ENCODE peak calls at places on chromosomes 6 and 20, in five cellular contexts. One of them, this sample, is unnamed.

GRCh38 chr6:71510057-71510713 is 221.6 kb downstream of the OGFRL1 start:
- DNase-seq in natural killer cell: no peak
- DNase-seq in B cell: peak
- DNase-seq in PC-3: peak
- DNase-seq in adrenal gland: peak
- DNase-seq in this sample: peak

GRCh38 chr6:146851837-146852236 is 253.1 kb downstream of the ADGB start:
- DNase-seq in natural killer cell: no peak
- DNase-seq in adrenal gland: no peak
- DNase-seq in B cell: no peak
- DNase-seq in PC-3: peak
- DNase-seq in this sample: no peak

GRCh38 chr6:74073896-74074295 is 377.9 kb downstream of the CD109 start:
- DNase-seq in PC-3: peak
- DNase-seq in B cell: no peak
- DNase-seq in adrenal gland: no peak
- DNase-seq in natural killer cell: no peak
- DNase-seq in this sample: no peak

GRCh38 chr20:49384437-49385434 is 97.7 kb downstream of the KCNB1 start:
- DNase-seq in PC-3: peak
- DNase-seq in natural killer cell: peak
- DNase-seq in adrenal gland: peak
- DNase-seq in B cell: no peak
- DNase-seq in this sample: peak

GRCh38 chr6:41705996-41706835 is 29.2 kb downstream of the TFEB start:
- DNase-seq in natural killer cell: peak
- DNase-seq in B cell: peak
- DNase-seq in PC-3: peak
- DNase-seq in adrenal gland: peak
- DNase-seq in this sample: peak

GRCh38 chr6:158818580-158819212 is 472 bp downstream of the EZR start:
- DNase-seq in adrenal gland: peak
- DNase-seq in natural killer cell: peak
- DNase-seq in B cell: peak
- DNase-seq in PC-3: peak
- DNase-seq in this sample: peak

GRCh38 chr20:59125909-59126308 is 37.7 kb upstream of the ZNF831 start:
- DNase-seq in PC-3: no peak
- DNase-seq in B cell: no peak
- DNase-seq in adrenal gland: no peak
- DNase-seq in natural killer cell: no peak
- DNase-seq in this sample: no peak

GRCh38 chr6:72704979-72705378 is 83.1 kb downstream of the KCNQ5 start:
- DNase-seq in adrenal gland: no peak
- DNase-seq in B cell: no peak
- DNase-seq in PC-3: peak
- DNase-seq in natural killer cell: no peak
- DNase-seq in this sample: no peak

GRCh38 chr20:63521602-63522001 is 1.0 kb downstream of the PPDPF start:
- DNase-seq in natural killer cell: no peak
- DNase-seq in PC-3: no peak
- DNase-seq in B cell: no peak
- DNase-seq in adrenal gland: no peak
- DNase-seq in this sample: no peak

GRCh38 chr20:63520594-63520938 is at the start of gene PPDPF:
- DNase-seq in PC-3: peak
- DNase-seq in adrenal gland: peak
- DNase-seq in natural killer cell: peak
- DNase-seq in B cell: peak
- DNase-seq in this sample: peak

GRCh38 chr20:63522091-63522868 is 1.7 kb downstream of the PPDPF start:
- DNase-seq in B cell: no peak
- DNase-seq in natural killer cell: peak
- DNase-seq in PC-3: no peak
- DNase-seq in adrenal gland: no peak
- DNase-seq in this sample: no peak

GRCh38 chr20:63519765-63520593 is 586 bp upstream of the PPDPF start:
- DNase-seq in PC-3: peak
- DNase-seq in natural killer cell: peak
- DNase-seq in B cell: peak
- DNase-seq in adrenal gland: no peak
- DNase-seq in this sample: peak

DNA sequence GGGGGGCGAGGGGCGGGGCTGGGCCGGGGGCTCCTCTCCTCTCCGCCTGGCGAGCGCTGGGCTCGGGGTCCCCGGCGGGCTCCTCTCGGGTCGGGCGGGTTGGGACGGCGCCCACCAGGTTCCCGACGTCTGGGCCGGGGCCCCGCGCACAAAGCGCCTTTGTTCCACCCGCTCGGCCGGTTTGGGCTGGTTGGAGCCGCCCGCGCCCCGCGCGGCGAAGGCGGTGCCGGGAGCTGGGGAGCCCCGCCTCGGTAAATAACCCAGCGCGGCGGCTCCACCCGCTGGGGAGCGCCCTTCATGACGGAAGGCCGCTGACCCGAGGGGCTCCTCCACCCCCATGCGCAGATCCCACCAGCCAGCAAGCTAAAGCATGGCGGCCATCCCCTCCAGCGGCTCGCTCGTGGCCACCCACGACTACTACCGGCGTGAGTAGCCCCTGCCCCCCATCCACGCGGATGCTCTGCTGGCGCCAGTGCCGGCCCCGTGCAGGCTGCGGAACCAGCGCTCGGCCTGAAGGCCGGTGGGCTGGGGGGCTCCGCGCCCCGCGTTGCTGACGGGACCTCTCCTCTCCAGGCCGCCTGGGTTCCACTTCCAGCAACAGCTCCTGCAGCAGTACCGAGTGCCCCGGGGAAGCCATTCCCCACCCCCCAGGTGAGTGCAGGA is 505 bp downstream of the PPDPF start:
- DNase-seq in PC-3: peak
- DNase-seq in B cell: peak
- DNase-seq in adrenal gland: peak
- DNase-seq in natural killer cell: peak
- DNase-seq in this sample: peak
- TF ChIP-seq CTCF in PC-3: no peak
- TF ChIP-seq CTCF in B cell: no peak
- TF ChIP-seq CTCF in adrenal gland: no peak
- TF ChIP-seq CTCF in natural killer cell: no peak
- TF ChIP-seq CTCF in this sample: peak

GRCh38 chr6:80425089-80425823 is 318.8 kb downstream of the BCKDHB start:
- DNase-seq in PC-3: peak
- DNase-seq in adrenal gland: no peak
- DNase-seq in B cell: no peak
- DNase-seq in natural killer cell: no peak
- DNase-seq in this sample: no peak
- TF ChIP-seq CTCF in PC-3: peak
- TF ChIP-seq CTCF in adrenal gland: no peak
- TF ChIP-seq CTCF in B cell: no peak
- TF ChIP-seq CTCF in natural killer cell: no peak
- TF ChIP-seq CTCF in this sample: no peak

GRCh38 chr6:113564401-113565161 is 292.6 kb upstream of the MARCKS start:
- DNase-seq in PC-3: no peak
- DNase-seq in B cell: peak
- DNase-seq in adrenal gland: peak
- DNase-seq in natural killer cell: no peak
- DNase-seq in this sample: no peak
- TF ChIP-seq CTCF in PC-3: no peak
- TF ChIP-seq CTCF in B cell: no peak
- TF ChIP-seq CTCF in adrenal gland: no peak
- TF ChIP-seq CTCF in natural killer cell: no peak
- TF ChIP-seq CTCF in this sample: no peak

GRCh38 chr20:22582960-22583772 is 1.2 kb downstream of the FOXA2 start:
- DNase-seq in natural killer cell: no peak
- DNase-seq in B cell: no peak
- DNase-seq in PC-3: peak
- DNase-seq in adrenal gland: no peak
- DNase-seq in this sample: no peak
- TF ChIP-seq CTCF in natural killer cell: no peak
- TF ChIP-seq CTCF in B cell: no peak
- TF ChIP-seq CTCF in PC-3: peak
- TF ChIP-seq CTCF in adrenal gland: no peak
- TF ChIP-seq CTCF in this sample: no peak

GRCh38 chr6:38088794-38089193 is 269.3 kb downstream of the ZFAND3 start:
- DNase-seq in PC-3: no peak
- DNase-seq in natural killer cell: no peak
- DNase-seq in B cell: no peak
- DNase-seq in adrenal gland: no peak
- DNase-seq in this sample: no peak
- TF ChIP-seq CTCF in PC-3: no peak
- TF ChIP-seq CTCF in natural killer cell: no peak
- TF ChIP-seq CTCF in B cell: no peak
- TF ChIP-seq CTCF in adrenal gland: no peak
- TF ChIP-seq CTCF in this sample: no peak

This sample was measured in GM13976.